ENCODE peak calls at places on chromosomes 5 and 9, in five cellular contexts. G is psoas muscle, U is OCI-LY7, P is IMR-90, J is suprapubic skin. M is an unnamed sample. For H3K4me1, the result is how much of the 10 kb centered on the place peaks cover.

GRCh38 chr5:1548702-1549523 is 25.2 kb upstream of the LPCAT1 start:
- DNase-seq in G (no peak), P (no peak), J (no peak), U (no peak), M (peak)

GRCh38 chr5:157471709-157472108 is 11.7 kb downstream of the NIPAL4 start:
- DNase-seq in G (no peak), U (peak), J (no peak), P (peak), M (no peak)

GRCh38 chr9:136576269-136576626 is 30.4 kb upstream of the NOTCH1 start:
- DNase-seq in J (no peak), U (no peak), G (no peak), P (peak), M (peak)

GRCh38 chr9:130276955-130277354 is 11.4 kb downstream of the HMCN2 start:
- DNase-seq in G (peak), J (peak), P (no peak), U (no peak), M (no peak)

GRCh38 chr9:78127271-78128225 is 95.9 kb upstream of the GNAQ start:
- DNase-seq in J (no peak), U (no peak), G (no peak), P (no peak), M (no peak)

GRCh38 chr5:139734517-139734916 is 61.1 kb upstream of the PSD2 start:
- DNase-seq in G (no peak), U (no peak), P (no peak), J (no peak), M (no peak)

GRCh38 chr5:143153332-143154119 is 250.0 kb downstream of the NR3C1 start:
- DNase-seq in G (peak), P (peak), J (peak), U (no peak), M (no peak)

GRCh38 chr5:168877132-168877895 is 298.1 kb upstream of the PANK3 start:
- DNase-seq in G (no peak), P (no peak), J (no peak), U (peak), M (no peak)

GRCh38 chr5:39774597-39774996 is 349.8 kb upstream of the DAB2 start:
- DNase-seq in P (no peak), U (no peak), J (no peak), G (no peak), M (no peak)

GRCh38 chr9:135609366-135609955 is 29.9 kb downstream of the GLT6D1 start:
- DNase-seq in J (no peak), U (no peak), P (no peak), G (no peak), M (no peak)

GRCh38 chr5:53321073-53321472 is 159.4 kb upstream of the FST start:
- DNase-seq in J (no peak), U (no peak), P (no peak), G (no peak), M (no peak)

GRCh38 chr5:124979174-124979573 is 232.7 kb upstream of the ZNF608 start:
- DNase-seq in J (no peak), U (no peak), G (no peak), P (peak), M (no peak)

GRCh38 chr9:77907581-77907980 is 124.0 kb downstream of the GNAQ start:
- DNase-seq in U (no peak), J (no peak), G (no peak), P (peak), M (no peak)

GRCh38 chr9:14462950-14463349 is 149.0 kb upstream of the NFIB start:
- DNase-seq in G (no peak), J (no peak), U (no peak), P (no peak), M (no peak)

DNA sequence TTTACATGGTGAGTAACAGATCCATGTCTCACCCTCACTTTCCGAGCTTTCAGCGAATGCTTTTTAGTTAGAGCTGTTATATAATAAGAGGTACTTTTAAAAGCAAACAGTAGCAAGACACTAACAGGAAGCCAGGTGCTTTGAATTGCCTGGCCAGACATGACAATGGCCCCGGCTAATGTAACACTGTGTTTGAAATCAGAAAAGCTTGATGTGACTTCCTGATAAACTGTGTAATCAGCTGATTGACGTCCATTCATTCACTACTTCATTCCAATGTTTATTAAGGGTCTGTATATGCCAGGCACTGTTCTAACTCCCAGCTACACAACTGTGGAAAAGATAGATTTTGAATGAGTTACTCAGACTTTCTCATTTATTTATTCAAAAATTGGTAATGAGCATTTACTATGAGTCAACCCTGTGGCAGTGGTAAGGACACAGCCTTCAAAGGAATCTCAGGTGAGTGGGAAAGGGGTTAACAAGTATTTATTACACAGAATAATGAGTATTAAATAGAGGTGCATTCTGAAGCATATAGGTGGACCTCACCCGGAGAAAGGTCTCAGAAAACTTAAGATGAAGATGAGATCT is 26.6 kb downstream of the DPYSL3 start:
- DNase-seq in U (no peak), G (no peak), J (no peak), P (peak), M (no peak)
- H3K4me1 ChIP-seq in U (under half), G (under half), J (under half), P (under half), M (under half)

DNA sequence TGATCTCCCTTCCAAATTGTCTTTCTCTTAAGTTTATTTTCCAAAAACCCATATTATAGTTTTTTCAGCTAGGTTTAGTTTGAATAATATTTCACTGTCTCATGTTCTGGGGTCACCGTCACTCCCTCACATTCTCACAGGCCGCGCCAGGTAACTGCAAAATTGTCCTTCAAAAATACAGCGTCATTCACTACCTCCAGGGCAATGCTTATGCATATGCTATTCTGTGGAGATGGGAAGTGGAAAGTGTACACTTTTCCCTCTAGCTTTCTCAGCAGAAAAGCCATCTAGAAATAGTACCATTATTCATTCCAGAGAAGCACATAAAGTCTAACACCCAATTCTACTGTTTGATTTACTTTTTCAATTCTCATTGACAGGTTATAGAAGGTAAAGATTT is 919 bp downstream of the NUDT12 start:
- DNase-seq in U (no peak), P (no peak), J (no peak), G (no peak), M (no peak)
- H3K4me3 ChIP-seq in U (no peak), P (peak), J (peak), G (peak), M (no peak)

DNA sequence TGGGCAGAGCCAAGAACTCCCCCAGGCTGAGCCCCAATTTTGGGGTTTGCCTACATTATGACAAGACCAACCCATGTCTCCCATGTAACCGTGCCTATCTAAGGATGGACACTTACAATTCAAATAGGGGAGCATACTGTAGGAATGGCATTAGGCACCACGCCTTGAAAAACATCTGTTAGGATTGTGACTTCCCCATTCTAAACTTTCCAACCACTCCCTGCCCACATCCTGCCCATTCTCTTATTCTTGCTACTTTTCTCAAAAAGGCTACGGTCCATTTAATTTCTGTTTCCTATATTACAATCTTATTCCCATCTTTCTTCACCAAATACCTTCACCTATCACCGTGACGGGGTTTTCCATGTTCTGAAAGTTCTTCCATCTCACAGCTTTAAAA is 99.2 kb downstream of the LPAR1 start:
- DNase-seq in P (no peak), U (no peak), J (no peak), G (no peak), M (no peak)
- TF ChIP-seq CTCF in P (no peak), U (no peak), J (no peak), G (no peak), M (no peak)

DNA sequence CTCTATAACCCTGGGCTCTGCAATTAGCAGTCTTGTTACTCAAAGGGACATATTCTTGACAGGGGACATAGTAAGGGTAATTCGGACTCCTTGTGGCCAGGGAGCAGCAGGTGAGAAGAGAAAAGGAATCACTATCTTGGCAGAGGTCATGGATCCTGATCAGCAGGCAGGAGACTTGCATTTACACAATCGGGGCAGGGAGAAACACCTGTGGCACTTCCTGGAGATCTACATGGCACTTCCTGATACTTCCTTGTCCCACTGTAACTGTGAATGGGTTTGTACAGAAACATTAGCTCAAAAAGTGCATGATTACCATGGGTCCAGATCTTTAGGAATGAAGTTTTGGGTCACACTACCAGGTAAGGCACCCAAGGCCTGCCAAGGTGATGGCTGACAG is 29.2 kb downstream of the DEPDC1B start:
- DNase-seq in U (no peak), J (no peak), P (no peak), G (no peak), M (no peak)
- H3K4me1 ChIP-seq in U (under half), J (under half), P (under half), G (under half), M (under half)

DNA sequence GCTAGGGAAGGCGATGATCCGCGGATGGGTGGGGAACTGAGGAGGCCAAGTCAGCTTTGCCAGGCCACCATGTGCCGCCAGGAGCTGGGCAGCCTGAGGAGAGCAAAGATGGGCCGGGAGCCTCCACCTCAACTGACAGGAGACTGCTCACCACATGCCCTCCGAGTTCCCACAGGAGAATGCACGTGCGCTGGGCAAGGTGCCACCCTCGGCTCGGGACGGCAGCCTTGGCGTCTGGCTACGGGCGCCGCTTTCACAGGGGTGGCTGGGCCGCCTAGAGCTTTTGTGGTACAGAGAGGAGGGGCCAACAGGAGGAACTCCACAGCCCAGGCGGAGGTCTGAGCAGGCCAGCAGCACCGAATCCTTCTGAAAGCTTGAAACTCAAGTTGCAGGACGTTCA is 5.3 kb upstream of the TBC1D9B start:
- DNase-seq in G (no peak), J (no peak), P (no peak), U (no peak), M (no peak)
- H3K4me3 ChIP-seq in G (no peak), J (peak), P (no peak), U (no peak), M (no peak)

M was measured in lung.